ENCODE peak calls at places on chromosomes 12 and 14, in six cellular contexts. One of them, this sample, is unnamed.

GRCh38 chr12:128543493-128543892 is 276.5 kb downstream of the TMEM132C start:
- DNase-seq in HepG2: no peak
- DNase-seq in GM12891: no peak
- DNase-seq in K562: no peak
- DNase-seq in H1: no peak
- DNase-seq in GM12878: no peak
- DNase-seq in this sample: no peak

GRCh38 chr14:101851716-101852395 is 90.3 kb downstream of the PPP2R5C start:
- DNase-seq in HepG2: no peak
- DNase-seq in GM12891: no peak
- DNase-seq in K562: no peak
- DNase-seq in H1: no peak
- DNase-seq in GM12878: no peak
- DNase-seq in this sample: no peak

GRCh38 chr12:111369496-111370220 is 763 bp upstream of the PHETA1 start:
- DNase-seq in HepG2: no peak
- DNase-seq in GM12891: no peak
- DNase-seq in K562: no peak
- DNase-seq in H1: no peak
- DNase-seq in GM12878: no peak
- DNase-seq in this sample: no peak

GRCh38 chr12:47458273-47458672 is 247.6 kb downstream of the RPAP3 start:
- DNase-seq in HepG2: peak; percentile 73
- DNase-seq in GM12891: no peak
- DNase-seq in K562: no peak
- DNase-seq in H1: no peak
- DNase-seq in GM12878: no peak
- DNase-seq in this sample: no peak

GRCh38 chr12:64826234-64826633 is 1.8 kb downstream of the TBC1D30 start:
- DNase-seq in HepG2: no peak
- DNase-seq in GM12891: peak; percentile 22
- DNase-seq in K562: peak; percentile 34
- DNase-seq in H1: peak; percentile 86
- DNase-seq in GM12878: peak; percentile 66
- DNase-seq in this sample: no peak

GRCh38 chr14:50039734-50040400 is 76.5 kb downstream of the VCPKMT start:
- DNase-seq in HepG2: peak; percentile 39
- DNase-seq in GM12891: no peak
- DNase-seq in K562: no peak
- DNase-seq in H1: no peak
- DNase-seq in GM12878: no peak
- DNase-seq in this sample: no peak

GRCh38 chr12:52517005-52517835 is 3.0 kb downstream of the KRT5 start:
- DNase-seq in HepG2: no peak
- DNase-seq in GM12891: no peak
- DNase-seq in K562: no peak
- DNase-seq in H1: peak; percentile 27
- DNase-seq in GM12878: no peak
- DNase-seq in this sample: no peak

GRCh38 chr14:77965919-77966435 is 166.1 kb downstream of the ADCK1 start:
- DNase-seq in HepG2: peak; percentile 27
- DNase-seq in GM12891: peak; percentile 53
- DNase-seq in K562: peak; percentile 21
- DNase-seq in H1: peak; percentile 73
- DNase-seq in GM12878: peak; percentile 8
- DNase-seq in this sample: peak; percentile 40

GRCh38 chr12:4193821-4194220 is 79.7 kb upstream of the CCND2 start:
- DNase-seq in HepG2: no peak
- DNase-seq in GM12891: no peak
- DNase-seq in K562: no peak
- DNase-seq in H1: no peak
- DNase-seq in GM12878: no peak
- DNase-seq in this sample: no peak

GRCh38 chr14:69087061-69087461 is 65.9 kb downstream of the DCAF5 start:
- DNase-seq in HepG2: no peak
- DNase-seq in GM12891: no peak
- DNase-seq in K562: no peak
- DNase-seq in H1: no peak
- DNase-seq in GM12878: no peak
- DNase-seq in this sample: no peak
- TF ChIP-seq POLR2A in HepG2: no peak
- TF ChIP-seq POLR2A in GM12891: no peak
- TF ChIP-seq POLR2A in K562: no peak
- TF ChIP-seq POLR2A in H1: no peak
- TF ChIP-seq POLR2A in GM12878: no peak
- TF ChIP-seq POLR2A in this sample: no peak

DNA sequence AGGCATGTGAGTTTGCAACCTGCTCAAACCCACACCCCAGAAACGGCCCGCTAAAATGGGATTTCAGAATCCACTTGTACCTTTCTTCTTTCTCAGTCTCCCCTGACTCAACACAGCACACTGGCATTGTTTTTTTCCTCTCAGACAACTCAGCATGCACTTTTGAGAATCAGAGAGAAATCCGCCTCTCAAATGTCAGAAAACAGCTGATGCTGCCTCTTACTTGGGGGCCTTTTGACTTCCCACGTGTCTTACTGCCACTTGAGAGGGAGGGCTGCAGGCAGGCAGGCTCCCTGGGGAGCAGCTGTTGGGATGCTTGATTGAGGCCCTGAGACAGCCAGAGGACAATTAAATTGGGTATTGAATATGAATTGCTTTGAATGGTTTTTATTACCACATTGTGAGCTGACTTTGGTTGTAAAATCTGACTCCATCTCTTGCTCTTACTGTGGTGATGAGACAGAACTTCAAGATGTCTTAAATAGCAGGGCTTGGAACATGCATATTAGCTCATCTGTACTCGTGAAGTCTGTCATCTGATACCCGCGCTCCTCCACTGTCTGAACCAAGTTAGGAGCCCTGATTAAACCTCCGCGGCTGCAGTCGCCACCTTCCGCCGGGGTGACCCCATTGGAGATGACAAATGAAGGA is 96.7 kb downstream of the APAF1 start:
- DNase-seq in HepG2: no peak
- DNase-seq in GM12891: no peak
- DNase-seq in K562: no peak
- DNase-seq in H1: no peak
- DNase-seq in GM12878: no peak
- DNase-seq in this sample: no peak
- TF ChIP-seq TAF1 in HepG2: no peak
- TF ChIP-seq TAF1 in GM12891: no peak
- TF ChIP-seq TAF1 in K562: no peak
- TF ChIP-seq TAF1 in H1: no peak
- TF ChIP-seq TAF1 in GM12878: no peak
- TF ChIP-seq TAF1 in this sample: no peak

DNA sequence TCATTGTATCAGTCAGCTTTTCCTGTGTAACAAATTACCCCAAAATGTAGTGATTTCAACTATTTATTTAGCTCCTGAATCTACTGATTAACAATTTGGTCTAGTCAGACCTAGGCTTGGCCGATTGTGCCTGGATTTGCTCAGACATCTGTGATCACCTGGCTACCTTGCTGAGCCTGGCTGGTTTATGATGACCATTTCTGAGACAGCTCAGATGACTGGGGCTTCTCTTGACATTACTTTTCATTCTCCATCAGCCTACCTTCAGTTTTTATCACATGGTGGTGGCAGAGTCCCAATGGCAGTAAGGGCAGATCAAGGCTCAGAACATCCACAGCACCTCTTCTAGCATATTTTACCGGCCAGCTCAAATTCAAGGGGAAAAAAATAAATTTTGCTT is 286.3 kb downstream of the BTG1 start:
- DNase-seq in HepG2: no peak
- DNase-seq in GM12891: no peak
- DNase-seq in K562: no peak
- DNase-seq in H1: no peak
- DNase-seq in GM12878: no peak
- DNase-seq in this sample: no peak
- TF ChIP-seq POLR2AphosphoS5 in HepG2: no peak
- TF ChIP-seq POLR2AphosphoS5 in GM12891: no peak
- TF ChIP-seq POLR2AphosphoS5 in K562: no peak
- TF ChIP-seq POLR2AphosphoS5 in H1: no peak
- TF ChIP-seq POLR2AphosphoS5 in GM12878: no peak
- TF ChIP-seq POLR2AphosphoS5 in this sample: no peak

GRCh38 chr12:1663440-1664132 is 27.3 kb upstream of the ADIPOR2 start:
- DNase-seq in HepG2: no peak
- DNase-seq in GM12891: no peak
- DNase-seq in K562: no peak
- DNase-seq in H1: no peak
- DNase-seq in GM12878: no peak
- DNase-seq in this sample: no peak

GRCh38 chr12:1662761-1663439 is 28.0 kb upstream of the ADIPOR2 start:
- DNase-seq in HepG2: no peak
- DNase-seq in GM12891: no peak
- DNase-seq in K562: peak; percentile 82
- DNase-seq in H1: peak; percentile 87
- DNase-seq in GM12878: no peak
- DNase-seq in this sample: no peak

GRCh38 chr12:1657616-1658167 is 28.7 kb downstream of the WNT5B start:
- DNase-seq in HepG2: no peak
- DNase-seq in GM12891: no peak
- DNase-seq in K562: no peak
- DNase-seq in H1: no peak
- DNase-seq in GM12878: no peak
- DNase-seq in this sample: no peak

GRCh38 chr12:1661553-1662335 is 29.1 kb upstream of the ADIPOR2 start:
- DNase-seq in HepG2: peak; percentile 81
- DNase-seq in GM12891: peak; percentile 82
- DNase-seq in K562: peak; percentile 85
- DNase-seq in H1: peak; percentile 70
- DNase-seq in GM12878: peak; percentile 43
- DNase-seq in this sample: peak; percentile 80

GRCh38 chr12:1660304-1661187 is 30.3 kb upstream of the ADIPOR2 start:
- DNase-seq in HepG2: peak; percentile 55
- DNase-seq in GM12891: no peak
- DNase-seq in K562: no peak
- DNase-seq in H1: no peak
- DNase-seq in GM12878: no peak
- DNase-seq in this sample: no peak
- TF ChIP-seq POLR2A in HepG2: no peak
- TF ChIP-seq POLR2A in GM12891: no peak
- TF ChIP-seq POLR2A in K562: no peak
- TF ChIP-seq POLR2A in H1: no peak
- TF ChIP-seq POLR2A in GM12878: no peak
- TF ChIP-seq POLR2A in this sample: no peak

DNA sequence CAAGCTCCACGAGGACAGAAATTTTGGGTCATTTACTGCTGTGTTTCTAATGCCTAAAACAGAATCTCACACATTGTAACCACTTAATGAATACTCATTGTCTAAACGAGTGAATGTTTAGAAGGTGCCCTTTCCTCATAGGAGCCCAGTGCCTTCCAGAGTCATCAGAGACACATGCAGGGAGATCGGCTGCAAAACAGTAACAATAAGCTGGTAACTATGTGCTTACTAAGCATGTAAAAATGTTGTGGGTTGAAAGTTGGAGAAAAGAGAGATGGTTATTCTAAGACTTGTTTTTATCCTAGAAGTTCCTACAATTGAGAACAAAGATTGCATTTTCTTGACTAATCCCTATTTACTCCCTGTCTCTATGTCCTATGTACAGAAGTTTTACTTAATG is 7.4 kb downstream of the TESPA1 start:
- DNase-seq in HepG2: no peak
- DNase-seq in GM12891: no peak
- DNase-seq in K562: no peak
- DNase-seq in H1: no peak
- DNase-seq in GM12878: no peak
- DNase-seq in this sample: no peak
- TF ChIP-seq TAF1 in HepG2: no peak
- TF ChIP-seq TAF1 in GM12891: no peak
- TF ChIP-seq TAF1 in K562: no peak
- TF ChIP-seq TAF1 in H1: no peak
- TF ChIP-seq TAF1 in GM12878: no peak
- TF ChIP-seq TAF1 in this sample: no peak

DNA sequence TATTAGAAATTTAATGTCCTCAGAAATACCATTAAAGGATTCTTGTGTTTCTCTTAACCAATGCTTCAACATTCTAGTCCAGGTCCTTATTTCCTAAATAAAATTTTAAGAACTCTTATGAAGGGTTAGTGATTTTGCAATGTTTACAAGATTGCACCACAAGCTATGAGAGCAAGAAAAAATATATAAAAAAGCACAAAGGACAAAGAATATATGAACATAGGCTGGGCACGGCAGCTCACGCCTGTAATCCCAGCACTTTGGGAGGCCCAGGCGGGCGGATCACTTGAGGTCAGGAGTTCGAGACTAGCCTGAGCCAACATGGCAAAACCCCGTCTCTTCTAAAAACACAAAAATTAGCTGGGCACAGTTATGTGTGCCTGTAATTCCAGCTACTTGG is 7.6 kb downstream of the RACGAP1 start:
- DNase-seq in HepG2: no peak
- DNase-seq in GM12891: no peak
- DNase-seq in K562: no peak
- DNase-seq in H1: no peak
- DNase-seq in GM12878: no peak
- DNase-seq in this sample: no peak
- TF ChIP-seq POLR2AphosphoS5 in HepG2: no peak
- TF ChIP-seq POLR2AphosphoS5 in GM12891: no peak
- TF ChIP-seq POLR2AphosphoS5 in K562: no peak
- TF ChIP-seq POLR2AphosphoS5 in H1: no peak
- TF ChIP-seq POLR2AphosphoS5 in GM12878: no peak
- TF ChIP-seq POLR2AphosphoS5 in this sample: no peak

DNA sequence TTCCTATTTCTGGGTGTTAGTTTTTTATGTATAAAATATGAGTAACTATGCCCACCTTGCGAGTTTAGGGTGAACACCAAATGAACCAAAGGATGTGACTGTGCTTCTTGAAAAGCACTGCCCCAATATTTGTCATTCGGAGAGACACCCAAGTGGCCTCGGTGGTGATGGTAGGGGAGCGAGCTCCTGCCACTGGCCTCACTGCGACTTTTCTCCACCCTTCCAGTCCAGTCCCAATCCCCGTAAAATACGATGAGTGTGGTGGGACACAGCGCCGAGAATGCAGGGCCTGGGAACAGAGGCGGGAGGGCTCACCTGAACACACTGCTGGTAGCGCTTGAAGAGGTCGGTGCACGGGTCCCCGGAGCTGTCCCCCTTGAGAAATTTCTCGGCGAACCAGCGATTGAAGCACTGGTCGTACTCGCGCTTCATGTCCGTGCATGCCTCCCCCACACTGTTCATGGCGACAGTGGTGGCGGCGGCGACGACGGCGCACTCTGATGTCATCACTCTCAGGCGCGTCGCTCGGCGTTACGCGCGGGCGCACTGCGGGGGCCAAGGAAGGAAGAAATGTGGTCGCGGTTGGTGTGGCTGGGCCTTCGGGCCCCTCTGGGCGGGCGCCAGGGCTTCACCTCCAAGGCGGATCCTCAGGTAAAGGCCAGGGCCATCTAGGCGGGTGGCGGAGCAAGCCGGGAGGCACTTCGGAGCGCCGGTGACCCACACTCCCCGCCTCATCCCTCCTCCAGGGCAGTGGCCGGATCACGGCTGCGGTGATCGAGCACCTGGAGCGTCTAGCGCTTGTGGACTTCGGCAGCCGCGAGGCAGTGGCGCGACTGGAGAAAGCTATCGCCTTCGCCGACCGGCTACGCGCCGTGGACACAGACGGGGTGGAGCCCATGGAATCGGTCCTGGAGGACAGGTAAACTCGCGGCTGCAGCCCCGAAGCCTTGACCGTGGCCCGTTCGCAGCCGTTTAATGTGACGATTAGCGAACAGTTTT is at the start of the genes GATC and TRIAP1:
- DNase-seq in HepG2: peak; percentile 71
- DNase-seq in GM12891: peak; percentile 68
- DNase-seq in K562: peak; percentile 86
- DNase-seq in H1: peak; percentile 99
- DNase-seq in GM12878: peak; percentile 47
- DNase-seq in this sample: peak; percentile 77
- TF ChIP-seq POLR2A in HepG2: peak; percentile 98
- TF ChIP-seq POLR2A in GM12891: peak; percentile 89
- TF ChIP-seq POLR2A in K562: peak; percentile 94
- TF ChIP-seq POLR2A in H1: peak; percentile 96
- TF ChIP-seq POLR2A in GM12878: peak; percentile 97
- TF ChIP-seq POLR2A in this sample: peak; percentile 93

This sample was measured in GM12892.